ENCODE peak calls at places on chromosomes 2 and 18, in nine cellular contexts. Y is astrocyte, C is uterus, W is tibial nerve, X is osteoblast, D is right atrium auricular region, H is DND-41, R is breast epithelium, T is Peyer's patch. L is an unnamed sample. For H3K36me3 and H3K9me3, the result is how much of the 10 kb centered on the place peaks cover.

GRCh38 chr2:118321436-118322100 is 233.3 kb downstream of the INSIG2 start:
- DNase-seq in Y (no peak), C (no peak), W (no peak), X (no peak), D (no peak), H (no peak), R (no peak), T (no peak), L (no peak)

GRCh38 chr2:240429872-240430491 is 5.5 kb upstream of the GPC1 start:
- DNase-seq in Y (no peak), C (peak), W (no peak), X (peak), D (no peak), H (no peak), R (no peak), T (no peak), L (no peak)

GRCh38 chr2:73414651-73415050 is 29.0 kb downstream of the ALMS1 start:
- DNase-seq in Y (peak), C (no peak), W (no peak), X (no peak), D (no peak), H (no peak), R (no peak), T (no peak), L (no peak)

GRCh38 chr18:67476585-67476984 is 39.9 kb downstream of the DSEL start:
- DNase-seq in Y (peak), C (no peak), W (no peak), X (no peak), D (no peak), H (no peak), R (no peak), T (no peak), L (no peak)

GRCh38 chr2:218679119-218679518 is 7.2 kb downstream of the STK36 start:
- DNase-seq in Y (no peak), C (no peak), W (no peak), X (no peak), D (no peak), H (no peak), R (no peak), T (peak), L (no peak)

GRCh38 chr2:224927671-224928173 is 114.5 kb downstream of the DOCK10 start:
- DNase-seq in Y (peak), C (no peak), W (no peak), X (no peak), D (no peak), H (no peak), R (no peak), T (peak), L (no peak)

GRCh38 chr18:67151366-67151765 is 365.2 kb downstream of the DSEL start:
- DNase-seq in Y (no peak), C (no peak), W (no peak), X (no peak), D (no peak), H (no peak), R (no peak), T (no peak), L (no peak)

GRCh38 chr2:199457147-199458016 is at the start of gene SATB2:
- DNase-seq in Y (peak), C (no peak), W (no peak), X (peak), D (no peak), H (no peak), R (no peak), T (peak), L (no peak)

GRCh38 chr18:37465922-37466321 is 99.7 kb downstream of the CELF4 start:
- DNase-seq in Y (no peak), C (no peak), W (no peak), X (peak), D (no peak), H (no peak), R (no peak), T (no peak), L (no peak)

GRCh38 chr2:30356061-30356460 is 91.0 kb upstream of the LCLAT1 start:
- DNase-seq in Y (no peak), C (no peak), W (no peak), X (no peak), D (no peak), H (no peak), R (peak), T (no peak), L (no peak)

GRCh38 chr2:12317853-12318426 is 398.8 kb upstream of the TRIB2 start:
- DNase-seq in Y (peak), C (peak), W (no peak), X (peak), D (no peak), H (no peak), R (no peak), T (no peak), L (peak)

GRCh38 chr2:160353166-160353565 is 140.4 kb downstream of the RBMS1 start:
- DNase-seq in Y (no peak), C (no peak), W (no peak), X (no peak), D (no peak), H (peak), R (no peak), T (no peak), L (no peak)
- TF ChIP-seq CTCF in Y (no peak), C (no peak), W (no peak), X (peak), D (no peak), H (peak), R (no peak), T (no peak), L (no peak)

DNA sequence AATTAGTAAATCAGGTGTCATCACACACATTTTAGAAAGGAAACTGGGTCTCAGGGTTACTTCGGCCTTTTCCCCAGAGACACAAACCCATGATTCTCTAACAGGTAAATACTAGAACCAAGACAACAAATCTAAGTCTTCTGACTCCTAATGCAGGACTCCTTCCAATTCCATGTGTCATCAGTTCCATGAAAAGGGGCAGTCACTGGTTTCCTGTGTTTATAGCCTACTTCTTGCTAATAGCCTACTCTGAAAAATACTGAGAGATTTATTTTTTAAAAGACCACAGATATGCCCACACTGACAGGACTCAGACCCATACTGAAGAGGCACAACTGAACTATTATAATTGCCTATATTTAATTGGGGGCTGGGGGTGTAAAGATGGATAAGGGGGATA is 33.0 kb downstream of the RAB1A start:
- DNase-seq in Y (peak), C (no peak), W (no peak), X (peak), D (no peak), H (no peak), R (no peak), T (no peak), L (no peak)
- H3K36me3 ChIP-seq in Y (under half), C (under half), W (half or more), X (half or more), D (half or more), H (half or more), R (under half), T (under half), L (half or more)

DNA sequence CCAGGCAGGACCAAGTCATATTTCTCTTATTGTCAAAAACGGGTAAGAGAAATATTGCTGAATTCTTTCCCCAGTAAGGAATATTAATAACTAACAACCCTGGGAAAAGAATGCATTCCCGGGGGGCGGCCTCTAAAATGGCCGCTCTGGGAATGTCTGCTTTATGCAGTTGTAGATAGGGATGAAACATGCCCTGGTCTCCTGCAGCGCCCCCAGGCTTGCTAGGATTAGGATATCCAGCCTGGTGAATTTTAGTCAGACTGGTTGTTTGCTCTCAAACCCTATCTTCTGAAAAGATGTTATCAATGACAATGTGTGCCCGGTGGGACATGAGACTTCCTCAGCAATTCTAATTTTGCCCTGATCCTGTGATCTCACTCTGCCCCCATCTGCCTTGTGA is 448.1 kb downstream of the PTH2R start:
- DNase-seq in Y (no peak), C (no peak), W (no peak), X (no peak), D (no peak), H (no peak), R (no peak), T (no peak), L (no peak)
- H3K9me3 ChIP-seq in Y (under half), C (under half), W (under half), X (under half), D (under half), H (under half), R (under half), T (under half), L (under half)

GRCh38 chr2:122132292-122132691 is 376.8 kb downstream of the TSN start:
- DNase-seq in Y (no peak), C (no peak), W (no peak), X (no peak), D (no peak), H (no peak), R (no peak), T (no peak), L (no peak)

GRCh38 chr2:122138561-122138960 is 383.1 kb downstream of the TSN start:
- DNase-seq in Y (no peak), C (no peak), W (no peak), X (no peak), D (no peak), H (no peak), R (no peak), T (no peak), L (no peak)

GRCh38 chr2:122135353-122135947 is 380.0 kb downstream of the TSN start:
- DNase-seq in Y (no peak), C (no peak), W (no peak), X (no peak), D (no peak), H (no peak), R (no peak), T (no peak), L (no peak)

GRCh38 chr2:122139739-122140138 is 384.3 kb downstream of the TSN start:
- DNase-seq in Y (no peak), C (no peak), W (no peak), X (no peak), D (no peak), H (no peak), R (no peak), T (no peak), L (no peak)

GRCh38 chr2:122136071-122136470 is 380.6 kb downstream of the TSN start:
- DNase-seq in Y (no peak), C (no peak), W (no peak), X (no peak), D (no peak), H (peak), R (no peak), T (no peak), L (no peak)
- TF ChIP-seq CTCF in Y (peak), C (no peak), W (no peak), X (peak), D (no peak), H (peak), R (no peak), T (no peak), L (no peak)

GRCh38 chr2:152655880-152656279 is 61.4 kb downstream of the PRPF40A start:
- DNase-seq in Y (no peak), C (no peak), W (no peak), X (no peak), D (no peak), H (no peak), R (no peak), T (no peak), L (no peak)
- H3K36me3 ChIP-seq in Y (under half), C (under half), W (half or more), X (under half), D (under half), H (half or more), R (under half), T (under half), L (half or more)